ENCODE peak calls at places on chromosomes 12 and 14, in nine cellular contexts. One of them, this sample, is unnamed.
A peak's percentile ranks its signal among the peaks of the same experiment; 100 is the strongest.

GRCh38 chr12:14473707-14474287 is 93.9 kb downstream of the PLBD1 start:
- DNase-seq in BE2C: no peak
- DNase-seq in PC-9: peak; percentile 52
- DNase-seq in endothelial cell of umbilical vein: no peak
- DNase-seq in AG09319: no peak
- DNase-seq in GM10248: no peak
- DNase-seq in SK-N-SH: peak; percentile 2
- DNase-seq in upper lobe of left lung: no peak
- DNase-seq in cardiac fibroblast: peak; percentile 41
- DNase-seq in this sample: no peak

GRCh38 chr12:90235642-90236041 is 527.0 kb upstream of the ATP2B1 start:
- DNase-seq in SK-N-SH: no peak
- DNase-seq in PC-9: no peak
- DNase-seq in AG09319: no peak
- DNase-seq in endothelial cell of umbilical vein: no peak
- DNase-seq in GM10248: no peak
- DNase-seq in upper lobe of left lung: no peak
- DNase-seq in BE2C: no peak
- DNase-seq in cardiac fibroblast: peak; percentile 43
- DNase-seq in this sample: no peak

GRCh38 chr12:113227686-113228391 is 6.6 kb downstream of the TPCN1 start:
- DNase-seq in GM10248: no peak
- DNase-seq in PC-9: no peak
- DNase-seq in BE2C: no peak
- DNase-seq in SK-N-SH: no peak
- DNase-seq in AG09319: no peak
- DNase-seq in endothelial cell of umbilical vein: peak; percentile 19
- DNase-seq in cardiac fibroblast: no peak
- DNase-seq in upper lobe of left lung: no peak
- DNase-seq in this sample: no peak

GRCh38 chr12:120394483-120395367 is 25.8 kb upstream of the MSI1 start:
- DNase-seq in SK-N-SH: no peak
- DNase-seq in endothelial cell of umbilical vein: no peak
- DNase-seq in AG09319: no peak
- DNase-seq in BE2C: no peak
- DNase-seq in GM10248: no peak
- DNase-seq in upper lobe of left lung: peak; percentile 84
- DNase-seq in PC-9: peak; percentile 88
- DNase-seq in cardiac fibroblast: no peak
- DNase-seq in this sample: peak; percentile 51

GRCh38 chr14:95059126-95059525 is 98.2 kb downstream of the DICER1 start:
- DNase-seq in upper lobe of left lung: no peak
- DNase-seq in AG09319: no peak
- DNase-seq in BE2C: no peak
- DNase-seq in SK-N-SH: no peak
- DNase-seq in GM10248: no peak
- DNase-seq in PC-9: no peak
- DNase-seq in endothelial cell of umbilical vein: no peak
- DNase-seq in cardiac fibroblast: no peak
- DNase-seq in this sample: no peak

GRCh38 chr12:126027816-126028215 is 962.6 kb downstream of the AACS start:
- DNase-seq in BE2C: no peak
- DNase-seq in SK-N-SH: no peak
- DNase-seq in PC-9: peak; percentile 54
- DNase-seq in cardiac fibroblast: peak; percentile 12
- DNase-seq in AG09319: no peak
- DNase-seq in endothelial cell of umbilical vein: no peak
- DNase-seq in GM10248: no peak
- DNase-seq in upper lobe of left lung: no peak
- DNase-seq in this sample: no peak

GRCh38 chr14:99576304-99576703 is 27.7 kb downstream of the CCDC85C start:
- DNase-seq in AG09319: no peak
- DNase-seq in upper lobe of left lung: no peak
- DNase-seq in cardiac fibroblast: no peak
- DNase-seq in SK-N-SH: no peak
- DNase-seq in endothelial cell of umbilical vein: no peak
- DNase-seq in BE2C: no peak
- DNase-seq in PC-9: peak; percentile 45
- DNase-seq in GM10248: no peak
- DNase-seq in this sample: no peak

GRCh38 chr14:51004801-51005526 is 60.7 kb upstream of the PYGL start:
- DNase-seq in endothelial cell of umbilical vein: no peak
- DNase-seq in AG09319: no peak
- DNase-seq in cardiac fibroblast: peak; percentile 67
- DNase-seq in upper lobe of left lung: no peak
- DNase-seq in BE2C: peak; percentile 27
- DNase-seq in SK-N-SH: no peak
- DNase-seq in GM10248: no peak
- DNase-seq in PC-9: no peak
- DNase-seq in this sample: no peak

GRCh38 chr14:50099335-50099734 is 17.0 kb downstream of the VCPKMT start:
- DNase-seq in SK-N-SH: no peak
- DNase-seq in BE2C: no peak
- DNase-seq in AG09319: no peak
- DNase-seq in GM10248: no peak
- DNase-seq in cardiac fibroblast: no peak
- DNase-seq in upper lobe of left lung: no peak
- DNase-seq in PC-9: peak; percentile 68
- DNase-seq in endothelial cell of umbilical vein: no peak
- DNase-seq in this sample: no peak

GRCh38 chr14:54312166-54312801 is 84.5 kb upstream of the CDKN3 start:
- DNase-seq in AG09319: peak; percentile 67
- DNase-seq in SK-N-SH: no peak
- DNase-seq in cardiac fibroblast: peak; percentile 90
- DNase-seq in upper lobe of left lung: no peak
- DNase-seq in GM10248: no peak
- DNase-seq in PC-9: peak; percentile 97
- DNase-seq in BE2C: no peak
- DNase-seq in endothelial cell of umbilical vein: peak; percentile 81
- DNase-seq in this sample: no peak

DNA sequence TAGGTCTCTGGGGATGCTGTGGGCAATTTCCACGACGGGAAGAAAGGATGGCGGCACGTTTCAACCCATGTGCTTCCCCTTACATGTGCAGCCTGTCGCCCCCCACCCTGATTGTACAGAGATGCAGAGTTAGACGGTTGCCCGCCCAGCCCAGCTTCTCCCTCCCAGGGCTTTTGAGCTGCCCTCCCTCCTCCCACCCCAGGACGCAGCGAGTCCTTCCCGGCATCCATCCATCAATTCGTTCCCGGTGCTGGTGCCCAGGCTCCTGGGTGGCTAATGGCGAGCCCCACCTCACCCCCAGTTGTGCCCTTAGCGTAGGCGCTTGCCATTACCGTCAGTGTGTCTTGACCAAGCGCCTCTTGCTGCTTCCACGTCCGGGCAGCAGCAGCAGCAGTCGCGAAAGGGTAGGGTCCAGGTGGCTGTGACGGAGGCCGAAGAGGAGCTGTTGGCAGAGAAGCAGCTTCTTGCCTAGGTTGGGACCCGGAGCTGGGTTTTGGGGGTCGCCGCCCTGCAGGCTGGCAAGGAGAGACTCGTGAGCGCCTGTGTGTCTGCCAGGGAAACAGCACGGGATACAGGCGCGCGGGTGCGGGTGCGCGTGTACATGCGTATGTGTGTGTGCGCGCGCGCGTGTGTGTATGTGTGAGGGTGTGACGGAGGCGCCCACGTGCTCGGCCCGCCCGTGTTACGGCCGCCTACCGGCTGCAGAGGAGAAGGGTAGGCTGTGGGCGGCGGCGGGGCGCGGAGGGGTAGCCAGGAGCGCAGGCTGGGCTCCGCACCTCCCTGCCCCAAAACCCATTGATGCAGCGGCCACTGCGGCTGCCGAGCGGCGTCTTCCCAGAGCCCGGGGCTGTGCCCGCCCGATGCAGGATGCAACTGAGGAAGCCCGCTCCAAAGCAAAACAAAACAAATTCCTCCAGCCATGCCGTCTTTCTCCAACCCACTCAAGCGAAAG is at the start of gene SLC6A15:
- DNase-seq in SK-N-SH: peak; percentile 91
- DNase-seq in endothelial cell of umbilical vein: peak; percentile 27
- DNase-seq in upper lobe of left lung: no peak
- DNase-seq in AG09319: peak; percentile 23
- DNase-seq in GM10248: peak; percentile 25
- DNase-seq in cardiac fibroblast: peak; percentile 88
- DNase-seq in PC-9: no peak
- DNase-seq in BE2C: peak; percentile 95
- DNase-seq in this sample: peak; percentile 64
- TF ChIP-seq CTCF in SK-N-SH: peak; percentile 51
- TF ChIP-seq CTCF in endothelial cell of umbilical vein: peak; percentile 42
- TF ChIP-seq CTCF in upper lobe of left lung: peak; percentile 39
- TF ChIP-seq CTCF in AG09319: peak; percentile 37
- TF ChIP-seq CTCF in GM10248: no peak
- TF ChIP-seq CTCF in cardiac fibroblast: peak; percentile 60
- TF ChIP-seq CTCF in PC-9: no peak
- TF ChIP-seq CTCF in BE2C: peak; percentile 48
- TF ChIP-seq CTCF in this sample: peak; percentile 65

DNA sequence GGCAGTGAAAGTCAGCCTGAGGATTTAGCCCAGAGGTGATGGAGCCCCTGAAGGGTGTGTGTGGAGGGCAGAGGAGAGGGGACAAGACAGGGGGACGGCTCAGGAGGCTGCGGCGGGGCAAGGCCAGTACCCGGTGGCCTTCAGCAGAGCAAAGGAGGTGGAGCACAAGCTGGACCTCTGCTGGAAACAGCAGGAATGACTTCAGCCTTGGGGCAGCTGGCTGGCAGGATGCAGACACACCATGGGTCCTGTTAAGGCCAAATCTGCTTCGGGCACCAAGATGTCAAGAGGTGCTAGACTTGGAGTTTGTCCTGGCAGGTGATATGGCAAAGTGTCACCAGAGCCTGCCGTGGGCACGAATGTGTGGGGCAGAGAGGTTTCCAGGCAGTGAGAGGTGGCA is 92.1 kb downstream of the LGMN start:
- DNase-seq in GM10248: no peak
- DNase-seq in BE2C: no peak
- DNase-seq in cardiac fibroblast: no peak
- DNase-seq in endothelial cell of umbilical vein: no peak
- DNase-seq in upper lobe of left lung: no peak
- DNase-seq in AG09319: no peak
- DNase-seq in PC-9: no peak
- DNase-seq in SK-N-SH: no peak
- DNase-seq in this sample: no peak
- TF ChIP-seq CTCF in GM10248: no peak
- TF ChIP-seq CTCF in BE2C: no peak
- TF ChIP-seq CTCF in cardiac fibroblast: peak; percentile 8
- TF ChIP-seq CTCF in endothelial cell of umbilical vein: no peak
- TF ChIP-seq CTCF in upper lobe of left lung: peak; percentile 8
- TF ChIP-seq CTCF in AG09319: no peak
- TF ChIP-seq CTCF in PC-9: no peak
- TF ChIP-seq CTCF in SK-N-SH: peak; percentile 17
- TF ChIP-seq CTCF in this sample: no peak

GRCh38 chr14:90804776-90805391 is 11.3 kb downstream of the TTC7B start:
- DNase-seq in endothelial cell of umbilical vein: no peak
- DNase-seq in upper lobe of left lung: no peak
- DNase-seq in cardiac fibroblast: no peak
- DNase-seq in SK-N-SH: no peak
- DNase-seq in PC-9: no peak
- DNase-seq in AG09319: no peak
- DNase-seq in BE2C: no peak
- DNase-seq in GM10248: no peak
- DNase-seq in this sample: no peak

GRCh38 chr14:90807060-90807459 is 9.2 kb downstream of the TTC7B start:
- DNase-seq in upper lobe of left lung: no peak
- DNase-seq in endothelial cell of umbilical vein: no peak
- DNase-seq in AG09319: no peak
- DNase-seq in PC-9: no peak
- DNase-seq in cardiac fibroblast: no peak
- DNase-seq in SK-N-SH: no peak
- DNase-seq in GM10248: no peak
- DNase-seq in BE2C: no peak
- DNase-seq in this sample: no peak

GRCh38 chr14:90803249-90803648 is 13.0 kb downstream of the TTC7B start:
- DNase-seq in BE2C: no peak
- DNase-seq in upper lobe of left lung: no peak
- DNase-seq in AG09319: no peak
- DNase-seq in GM10248: no peak
- DNase-seq in PC-9: no peak
- DNase-seq in SK-N-SH: no peak
- DNase-seq in endothelial cell of umbilical vein: no peak
- DNase-seq in cardiac fibroblast: no peak
- DNase-seq in this sample: no peak

GRCh38 chr14:90805662-90806548 is 10.3 kb downstream of the TTC7B start:
- DNase-seq in PC-9: no peak
- DNase-seq in SK-N-SH: no peak
- DNase-seq in AG09319: no peak
- DNase-seq in BE2C: no peak
- DNase-seq in cardiac fibroblast: no peak
- DNase-seq in endothelial cell of umbilical vein: no peak
- DNase-seq in GM10248: no peak
- DNase-seq in upper lobe of left lung: no peak
- DNase-seq in this sample: no peak

GRCh38 chr14:90804292-90804671 is 11.9 kb downstream of the TTC7B start:
- DNase-seq in cardiac fibroblast: no peak
- DNase-seq in upper lobe of left lung: no peak
- DNase-seq in PC-9: no peak
- DNase-seq in endothelial cell of umbilical vein: no peak
- DNase-seq in BE2C: no peak
- DNase-seq in GM10248: no peak
- DNase-seq in AG09319: no peak
- DNase-seq in SK-N-SH: no peak
- DNase-seq in this sample: no peak
- TF ChIP-seq CTCF in cardiac fibroblast: no peak
- TF ChIP-seq CTCF in upper lobe of left lung: no peak
- TF ChIP-seq CTCF in PC-9: no peak
- TF ChIP-seq CTCF in endothelial cell of umbilical vein: no peak
- TF ChIP-seq CTCF in BE2C: no peak
- TF ChIP-seq CTCF in GM10248: no peak
- TF ChIP-seq CTCF in AG09319: no peak
- TF ChIP-seq CTCF in SK-N-SH: no peak
- TF ChIP-seq CTCF in this sample: no peak

GRCh38 chr14:87014854-87015253 is 978.1 kb downstream of the GALC start:
- DNase-seq in BE2C: no peak
- DNase-seq in AG09319: no peak
- DNase-seq in PC-9: no peak
- DNase-seq in endothelial cell of umbilical vein: no peak
- DNase-seq in SK-N-SH: peak; percentile 0
- DNase-seq in upper lobe of left lung: no peak
- DNase-seq in GM10248: no peak
- DNase-seq in cardiac fibroblast: no peak
- DNase-seq in this sample: no peak
- TF ChIP-seq CTCF in BE2C: no peak
- TF ChIP-seq CTCF in AG09319: no peak
- TF ChIP-seq CTCF in PC-9: no peak
- TF ChIP-seq CTCF in endothelial cell of umbilical vein: no peak
- TF ChIP-seq CTCF in SK-N-SH: peak; percentile 17
- TF ChIP-seq CTCF in upper lobe of left lung: no peak
- TF ChIP-seq CTCF in GM10248: no peak
- TF ChIP-seq CTCF in cardiac fibroblast: no peak
- TF ChIP-seq CTCF in this sample: no peak

GRCh38 chr12:55743131-55743921 is 404 bp downstream of the GDF11 start:
- DNase-seq in AG09319: no peak
- DNase-seq in endothelial cell of umbilical vein: peak; percentile 64
- DNase-seq in GM10248: peak; percentile 75
- DNase-seq in cardiac fibroblast: peak; percentile 68
- DNase-seq in SK-N-SH: peak; percentile 91
- DNase-seq in upper lobe of left lung: peak; percentile 66
- DNase-seq in BE2C: peak; percentile 85
- DNase-seq in PC-9: peak; percentile 60
- DNase-seq in this sample: peak; percentile 63
- TF ChIP-seq CTCF in AG09319: peak; percentile 13
- TF ChIP-seq CTCF in endothelial cell of umbilical vein: no peak
- TF ChIP-seq CTCF in GM10248: peak; percentile 22
- TF ChIP-seq CTCF in cardiac fibroblast: peak; percentile 2
- TF ChIP-seq CTCF in SK-N-SH: peak; percentile 13
- TF ChIP-seq CTCF in upper lobe of left lung: no peak
- TF ChIP-seq CTCF in BE2C: no peak
- TF ChIP-seq CTCF in PC-9: no peak
- TF ChIP-seq CTCF in this sample: no peak